ENCODE peak calls at places on chromosome 3, in eight cellular contexts. B is IMR-90, I is KBM-7, L is HCT116, K is head of caudate nucleus, O is cardiac muscle cell, V is neural progenitor cell, D is NCI-H774. Q is an unnamed sample.

GRCh38 chr3:171039674-171040073 is 13.2 kb upstream of the SLC2A2 start:
- DNase-seq in B (no peak), I (no peak), L (no peak), K (no peak), O (peak), V (no peak), D (no peak), Q (no peak)

GRCh38 chr3:183819831-183820230 is 5.5 kb downstream of the MAP6D1 start:
- DNase-seq in B (no peak), I (no peak), L (no peak), K (no peak), O (no peak), V (no peak), D (no peak), Q (no peak)

GRCh38 chr3:45034612-45035252 is 8.6 kb downstream of the CLEC3B start:
- DNase-seq in B (no peak), I (peak), L (no peak), K (peak), O (no peak), V (no peak), D (no peak), Q (no peak)

GRCh38 chr3:8458711-8459110 is 42.9 kb upstream of the LMCD1 start:
- DNase-seq in B (peak), I (no peak), L (no peak), K (no peak), O (peak), V (no peak), D (no peak), Q (no peak)

GRCh38 chr3:18847583-18848197 is 300.6 kb upstream of the KCNH8 start:
- DNase-seq in B (no peak), I (peak), L (peak), K (no peak), O (no peak), V (peak), D (no peak), Q (no peak)

GRCh38 chr3:87694678-87695077 is 364.1 kb downstream of the CGGBP1 start:
- DNase-seq in B (no peak), I (no peak), L (no peak), K (no peak), O (no peak), V (no peak), D (no peak), Q (no peak)

GRCh38 chr3:131454501-131454900 is 48.3 kb downstream of the MRPL3 start:
- DNase-seq in B (peak), I (no peak), L (no peak), K (no peak), O (peak), V (no peak), D (no peak), Q (no peak)

GRCh38 chr3:157201648-157202278 is 41.8 kb upstream of the CCNL1 start:
- DNase-seq in B (peak), I (peak), L (peak), K (no peak), O (peak), V (peak), D (peak), Q (peak)

GRCh38 chr3:42871592-42872196 is 4.0 kb downstream of the CYP8B1 start:
- DNase-seq in B (no peak), I (no peak), L (no peak), K (peak), O (peak), V (no peak), D (no peak), Q (no peak)

GRCh38 chr3:128395500-128396125 is 71.1 kb downstream of the DNAJB8 start:
- DNase-seq in B (peak), I (no peak), L (no peak), K (peak), O (peak), V (no peak), D (no peak), Q (peak)

GRCh38 chr3:11288021-11288491 is 15.9 kb downstream of the ATG7 start:
- DNase-seq in B (peak), I (no peak), L (no peak), K (no peak), O (peak), V (no peak), D (no peak), Q (no peak)

GRCh38 chr3:58009026-58009748 is 965 bp downstream of the FLNB start:
- DNase-seq in B (no peak), I (peak), L (no peak), K (peak), O (no peak), V (peak), D (no peak), Q (peak)

GRCh38 chr3:53161820-53162671 is 1.0 kb downstream of the PRKCD start:
- DNase-seq in B (peak), I (peak), L (no peak), K (peak), O (peak), V (peak), D (no peak), Q (no peak)

Q was measured in cerebellum.